ENCODE peak calls at places on chromosomes 16 and 17, in five cellular contexts. One of them, this sample, is unnamed.

GRCh38 chr16:76182092-76182635 is 95.0 kb upstream of the CNTNAP4 start:
- DNase-seq in GM12878: no peak
- DNase-seq in K562: no peak
- DNase-seq in IMR-90: no peak
- DNase-seq in HepG2: no peak
- DNase-seq in this sample: no peak

GRCh38 chr17:69525920-69526841 is 111.7 kb downstream of the MAP2K6 start:
- DNase-seq in GM12878: no peak
- DNase-seq in IMR-90: peak
- DNase-seq in K562: peak
- DNase-seq in HepG2: peak
- DNase-seq in this sample: peak

GRCh38 chr17:1196946-1197345 is 17.2 kb upstream of the ABR start:
- DNase-seq in HepG2: no peak
- DNase-seq in IMR-90: no peak
- DNase-seq in GM12878: no peak
- DNase-seq in K562: no peak
- DNase-seq in this sample: no peak

GRCh38 chr16:10982430-10983174 is 38.2 kb downstream of the CLEC16A start:
- DNase-seq in IMR-90: peak
- DNase-seq in K562: no peak
- DNase-seq in GM12878: no peak
- DNase-seq in HepG2: no peak
- DNase-seq in this sample: no peak

GRCh38 chr17:41624208-41625101 is at the start of gene KRT17:
- DNase-seq in HepG2: no peak
- DNase-seq in GM12878: no peak
- DNase-seq in K562: peak
- DNase-seq in IMR-90: no peak
- DNase-seq in this sample: no peak

GRCh38 chr17:41896726-41897125 is 22.0 kb downstream of the ACLY start:
- DNase-seq in GM12878: no peak
- DNase-seq in IMR-90: no peak
- DNase-seq in K562: no peak
- DNase-seq in HepG2: no peak
- DNase-seq in this sample: no peak

GRCh38 chr17:43834106-43834505 is 1.2 kb upstream of the MPP3 start:
- DNase-seq in HepG2: no peak
- DNase-seq in IMR-90: peak
- DNase-seq in GM12878: no peak
- DNase-seq in K562: no peak
- DNase-seq in this sample: no peak

GRCh38 chr16:72963921-72964320 is 84.0 kb downstream of the ZFHX3 start:
- DNase-seq in IMR-90: peak
- DNase-seq in K562: no peak
- DNase-seq in GM12878: no peak
- DNase-seq in HepG2: no peak
- DNase-seq in this sample: peak

GRCh38 chr16:68356249-68356918 is 45.6 kb downstream of the PRMT7 start:
- DNase-seq in GM12878: peak
- DNase-seq in K562: no peak
- DNase-seq in HepG2: no peak
- DNase-seq in IMR-90: no peak
- DNase-seq in this sample: peak

GRCh38 chr17:39759204-39759603 is 21.5 kb downstream of the GRB7 start:
- DNase-seq in K562: no peak
- DNase-seq in HepG2: no peak
- DNase-seq in GM12878: no peak
- DNase-seq in IMR-90: no peak
- DNase-seq in this sample: no peak

GRCh38 chr16:35629001-35629400 is 2169.6 kb downstream of the TP53TG3F start:
- DNase-seq in GM12878: no peak
- DNase-seq in K562: no peak
- DNase-seq in IMR-90: no peak
- DNase-seq in HepG2: no peak
- DNase-seq in this sample: no peak

GRCh38 chr17:76958974-76959373 is 90.8 kb downstream of the MGAT5B start:
- DNase-seq in HepG2: no peak
- DNase-seq in IMR-90: no peak
- DNase-seq in K562: no peak
- DNase-seq in GM12878: no peak
- DNase-seq in this sample: peak

GRCh38 chr16:8887952-8888560 is 5.9 kb downstream of the LITAFD start:
- DNase-seq in GM12878: no peak
- DNase-seq in IMR-90: peak
- DNase-seq in K562: no peak
- DNase-seq in HepG2: peak
- DNase-seq in this sample: peak

GRCh38 chr17:4499431-4500187 is 928 bp downstream of the SPNS2 start:
- DNase-seq in HepG2: no peak
- DNase-seq in K562: peak
- DNase-seq in IMR-90: no peak
- DNase-seq in GM12878: no peak
- DNase-seq in this sample: peak

GRCh38 chr16:29820271-29820701 is at the start of gene MVP:
- DNase-seq in HepG2: no peak
- DNase-seq in K562: no peak
- DNase-seq in IMR-90: peak
- DNase-seq in GM12878: no peak
- DNase-seq in this sample: peak

GRCh38 chr16:9665851-9666271 is 516.4 kb downstream of the GRIN2A start:
- DNase-seq in GM12878: no peak
- DNase-seq in IMR-90: no peak
- DNase-seq in HepG2: no peak
- DNase-seq in K562: no peak
- DNase-seq in this sample: no peak

GRCh38 chr16:9415588-9415987 is 324.1 kb downstream of the HAPSTR1 start:
- DNase-seq in GM12878: no peak
- DNase-seq in HepG2: no peak
- DNase-seq in K562: no peak
- DNase-seq in IMR-90: no peak
- DNase-seq in this sample: no peak

DNA sequence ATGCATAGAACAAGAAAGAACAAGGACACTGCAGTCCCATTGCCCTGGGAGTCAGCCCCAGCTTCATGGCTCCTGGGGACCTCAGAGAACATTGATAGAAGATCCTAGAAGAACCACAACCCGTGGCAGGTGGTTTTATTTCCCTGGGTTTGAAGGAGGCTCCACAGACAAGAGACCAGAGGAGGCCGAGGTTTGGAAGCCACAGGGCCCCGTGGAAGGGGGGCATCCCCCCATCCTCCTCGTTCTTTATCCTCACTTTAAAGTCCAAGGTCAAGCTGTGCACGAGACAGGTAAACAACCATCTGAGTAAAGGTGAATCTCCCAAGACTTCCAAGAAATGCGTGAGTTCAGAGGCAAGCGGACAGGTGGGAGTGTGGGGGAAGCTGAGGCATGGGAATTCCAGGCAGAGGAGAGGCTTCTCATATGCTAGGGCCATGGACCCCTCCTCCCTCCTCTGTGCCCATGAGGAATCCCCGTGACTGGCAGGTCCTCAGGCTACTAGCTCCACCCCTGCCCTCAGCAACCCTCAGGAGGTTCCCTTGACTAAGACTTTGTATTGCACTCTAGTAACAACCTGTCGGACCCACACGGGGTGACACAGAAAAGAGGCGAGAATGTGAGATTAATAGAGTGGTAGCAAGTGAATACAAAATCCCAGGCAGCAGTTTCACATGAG is 889 bp upstream of the SULT1A1 start:
- DNase-seq in GM12878: no peak
- DNase-seq in IMR-90: no peak
- DNase-seq in HepG2: no peak
- DNase-seq in K562: no peak
- DNase-seq in this sample: no peak
- H3K9ac ChIP-seq in GM12878: no peak
- H3K9ac ChIP-seq in IMR-90: no peak
- H3K9ac ChIP-seq in HepG2: peak
- H3K9ac ChIP-seq in K562: peak
- H3K9ac ChIP-seq in this sample: no peak

GRCh38 chr17:6567528-6568185 is 11.3 kb upstream of the PITPNM3 start:
- DNase-seq in K562: no peak
- DNase-seq in HepG2: no peak
- DNase-seq in GM12878: no peak
- DNase-seq in IMR-90: no peak
- DNase-seq in this sample: peak
- H2AFZ ChIP-seq in K562: no peak
- H2AFZ ChIP-seq in HepG2: no peak
- H2AFZ ChIP-seq in GM12878: no peak
- H2AFZ ChIP-seq in IMR-90: no peak
- H2AFZ ChIP-seq in this sample: no peak

GRCh38 chr17:7178973-7179316 is 225 bp downstream of the ASGR1 start:
- DNase-seq in GM12878: no peak
- DNase-seq in IMR-90: no peak
- DNase-seq in HepG2: no peak
- DNase-seq in K562: no peak
- DNase-seq in this sample: no peak
- TF ChIP-seq SMC3 in GM12878: no peak
- TF ChIP-seq SMC3 in IMR-90: no peak
- TF ChIP-seq SMC3 in HepG2: no peak
- TF ChIP-seq SMC3 in K562: no peak
- TF ChIP-seq SMC3 in this sample: no peak

DNA sequence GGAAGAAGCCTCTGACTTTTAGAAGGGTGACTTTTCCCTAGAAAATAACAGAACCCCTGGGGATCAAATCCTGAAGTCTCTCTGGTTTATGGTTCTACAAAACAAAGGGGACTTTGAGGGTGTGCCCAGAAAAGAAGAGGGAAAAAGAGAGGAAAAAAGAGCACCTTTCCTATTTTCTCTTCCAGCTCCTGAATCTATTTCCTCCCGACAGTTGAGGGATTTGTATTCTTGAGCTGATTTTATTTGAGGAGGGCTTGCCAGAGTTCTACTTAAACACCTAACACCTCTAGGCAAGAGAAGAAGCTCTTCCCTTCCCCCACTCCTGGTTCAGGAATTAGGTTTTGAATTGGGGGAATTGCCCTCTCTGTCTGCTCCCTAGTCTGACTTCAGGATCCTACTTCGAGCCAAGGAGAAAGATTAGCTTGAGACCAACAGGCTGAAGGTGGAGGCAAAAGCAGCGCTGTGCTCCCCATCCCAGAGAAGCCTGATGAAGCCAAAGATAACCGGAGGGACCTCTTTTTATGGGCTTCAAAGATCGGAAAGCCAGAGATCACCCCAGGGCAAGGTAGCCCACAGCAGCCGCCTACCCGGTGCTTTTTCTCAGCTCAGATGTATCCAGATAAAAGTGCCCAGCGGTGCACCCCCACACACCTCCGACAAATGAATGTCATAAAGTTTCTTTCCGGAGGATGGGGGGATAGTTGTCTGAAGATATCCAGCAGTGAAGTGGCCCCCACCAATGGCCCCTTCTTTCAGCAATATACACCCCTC is 796 bp downstream of the HOXB3 start:
- DNase-seq in IMR-90: peak
- DNase-seq in K562: no peak
- DNase-seq in HepG2: no peak
- DNase-seq in GM12878: no peak
- DNase-seq in this sample: no peak
- H3K9ac ChIP-seq in IMR-90: peak
- H3K9ac ChIP-seq in K562: no peak
- H3K9ac ChIP-seq in HepG2: no peak
- H3K9ac ChIP-seq in GM12878: no peak
- H3K9ac ChIP-seq in this sample: no peak

GRCh38 chr17:16439867-16440351 is 24.5 kb downstream of the TRPV2 start:
- DNase-seq in K562: no peak
- DNase-seq in GM12878: no peak
- DNase-seq in IMR-90: no peak
- DNase-seq in HepG2: no peak
- DNase-seq in this sample: no peak

GRCh38 chr17:16440814-16441629 is 25.7 kb downstream of the TRPV2 start:
- DNase-seq in IMR-90: no peak
- DNase-seq in K562: no peak
- DNase-seq in GM12878: no peak
- DNase-seq in HepG2: no peak
- DNase-seq in this sample: no peak

GRCh38 chr17:16438173-16438556 is 22.8 kb downstream of the TRPV2 start:
- DNase-seq in K562: no peak
- DNase-seq in HepG2: no peak
- DNase-seq in GM12878: no peak
- DNase-seq in IMR-90: no peak
- DNase-seq in this sample: no peak

GRCh38 chr17:16438557-16439302 is 23.4 kb downstream of the TRPV2 start:
- DNase-seq in K562: peak
- DNase-seq in GM12878: peak
- DNase-seq in HepG2: peak
- DNase-seq in IMR-90: peak
- DNase-seq in this sample: peak

GRCh38 chr17:16439303-16439791 is 24.0 kb downstream of the TRPV2 start:
- DNase-seq in GM12878: no peak
- DNase-seq in K562: no peak
- DNase-seq in IMR-90: no peak
- DNase-seq in HepG2: no peak
- DNase-seq in this sample: no peak
- H2AFZ ChIP-seq in GM12878: no peak
- H2AFZ ChIP-seq in K562: no peak
- H2AFZ ChIP-seq in IMR-90: peak
- H2AFZ ChIP-seq in HepG2: no peak
- H2AFZ ChIP-seq in this sample: no peak